ENCODE peak calls at places on chromosome 19, in five cellular contexts. V, W, J, O and T are unnamed samples.

GRCh38 chr19:38891791-38892190 is 7.6 kb downstream of the SIRT2 start:
- DNase-seq in V (no peak), W (peak; percentile 65), J (peak; percentile 26), O (no peak), T (peak; percentile 99)

GRCh38 chr19:5137571-5138124 is 168.7 kb downstream of the KDM4B start:
- DNase-seq in J (no peak), W (no peak), O (no peak), V (no peak), T (no peak)

GRCh38 chr19:18364826-18365528 is 21.0 kb upstream of the GDF15 start:
- DNase-seq in J (peak; percentile 90), W (peak; percentile 88), O (no peak), V (no peak), T (peak; percentile 97)

GRCh38 chr19:4501691-4502090 is 16.6 kb downstream of the PLIN4 start:
- DNase-seq in O (no peak), W (no peak), J (no peak), V (no peak), T (no peak)

GRCh38 chr19:13781547-13781946 is 7.3 kb downstream of the C19orf53 start:
- DNase-seq in O (no peak), V (no peak), W (peak; percentile 58), J (peak; percentile 60), T (peak; percentile 85)

GRCh38 chr19:52722062-52723005 is 12.5 kb downstream of the ZNF611 start:
- DNase-seq in O (no peak), J (no peak), V (no peak), W (no peak), T (no peak)

GRCh38 chr19:15424692-15425272 is 6.0 kb upstream of the AKAP8L start:
- DNase-seq in V (no peak), W (no peak), O (no peak), J (no peak), T (no peak)

GRCh38 chr19:6662692-6663091 is 7.3 kb downstream of the TNFSF14 start:
- DNase-seq in V (no peak), W (no peak), O (no peak), J (no peak), T (no peak)

GRCh38 chr19:8899356-8899755 is 67.2 kb downstream of the MBD3L1 start:
- DNase-seq in V (no peak), J (no peak), W (no peak), O (no peak), T (no peak)

GRCh38 chr19:27962260-27962659 is 1250.7 kb downstream of the UQCRFS1 start:
- DNase-seq in V (no peak), W (no peak), J (no peak), O (no peak), T (no peak)

GRCh38 chr19:5691205-5691929 is 1.3 kb downstream of the RPL36 start:
- DNase-seq in J (peak; percentile 63), W (peak; percentile 78), O (peak; percentile 28), V (peak; percentile 11), T (no peak)

GRCh38 chr19:5451494-5451893 is 3.7 kb upstream of the ZNRF4 start:
- DNase-seq in O (no peak), W (no peak), J (no peak), V (no peak), T (no peak)

GRCh38 chr19:3554254-3555083 is 2.9 kb downstream of the MFSD12 start:
- DNase-seq in O (peak; percentile 18), W (no peak), V (no peak), J (no peak), T (no peak)

GRCh38 chr19:39845621-39846175 is 481 bp downstream of the FBL start:
- DNase-seq in W (no peak), O (no peak), J (no peak), V (no peak), T (peak; percentile 62)

GRCh38 chr19:30374791-30375650 is 2.8 kb downstream of the ZNF536 start:
- DNase-seq in O (no peak), V (no peak), J (no peak), W (peak; percentile 20), T (no peak)

GRCh38 chr19:3003046-3003445 is 25.7 kb downstream of the TLE6 start:
- DNase-seq in V (no peak), O (no peak), W (peak; percentile 81), J (no peak), T (no peak)

GRCh38 chr19:43465468-43466120 is at the start of gene LYPD3:
- DNase-seq in V (no peak), O (no peak), J (peak; percentile 89), W (no peak), T (no peak)

GRCh38 chr19:16351133-16351809 is 26.6 kb downstream of the KLF2 start:
- DNase-seq in W (no peak), V (no peak), O (no peak), J (no peak), T (no peak)

GRCh38 chr19:46821512-46822359 is 28.9 kb downstream of the AP2S1 start:
- DNase-seq in J (no peak), O (peak; percentile 40), V (peak; percentile 50), W (no peak), T (peak; percentile 78)

GRCh38 chr19:18346091-18346490 is 5.7 kb downstream of the PGPEP1 start:
- DNase-seq in W (no peak), J (peak; percentile 53), V (no peak), O (no peak), T (peak; percentile 79)

GRCh38 chr19:57947419-57948134 is at the start of gene ZNF256:
- DNase-seq in V (peak; percentile 79), O (peak; percentile 79), J (peak; percentile 92), W (peak; percentile 97), T (peak; percentile 97)

GRCh38 chr19:38303517-38304351 is at the start of gene C19orf33:
- DNase-seq in J (peak; percentile 56), V (no peak), W (no peak), O (no peak), T (no peak)

GRCh38 chr19:58367698-58368454 is 5.3 kb upstream of the ZNF497 start:
- DNase-seq in W (peak; percentile 37), V (no peak), O (no peak), J (no peak), T (no peak)

GRCh38 chr19:4279530-4280422 is 710 bp downstream of the SHD start:
- DNase-seq in W (no peak), J (no peak), O (no peak), V (no peak), T (no peak)

GRCh38 chr19:6707011-6707657 is 13.3 kb downstream of the C3 start:
- DNase-seq in V (no peak), W (no peak), O (no peak), J (no peak), T (no peak)

GRCh38 chr19:4732680-4733114 is 9.1 kb upstream of the DPP9 start:
- DNase-seq in J (no peak), V (peak; percentile 30), O (peak; percentile 36), W (peak; percentile 55), T (peak; percentile 86)

GRCh38 chr19:58569191-58569942 is 3.8 kb downstream of the MZF1 start:
- DNase-seq in O (no peak), V (no peak), J (no peak), W (no peak), T (no peak)

GRCh38 chr19:4597975-4598671 is 38.6 kb upstream of the SEMA6B start:
- DNase-seq in J (no peak), W (peak; percentile 44), O (peak; percentile 30), V (peak; percentile 33), T (peak; percentile 92)

GRCh38 chr19:47047931-47048399 is 459 bp downstream of the TMEM160 start:
- DNase-seq in J (peak; percentile 81), O (peak; percentile 72), W (peak; percentile 95), V (peak; percentile 48), T (peak; percentile 91)

GRCh38 chr19:49801966-49802661 is 11.0 kb downstream of the FUZ start:
- DNase-seq in J (peak; percentile 73), V (no peak), W (peak; percentile 97), O (no peak), T (peak; percentile 55)

GRCh38 chr19:29290853-29291252 is 77.9 kb upstream of the UQCRFS1 start:
- DNase-seq in V (no peak), J (no peak), W (no peak), O (no peak), T (no peak)

GRCh38 chr19:54391589-54392061 is 23.6 kb upstream of the TTYH1 start:
- DNase-seq in J (no peak), V (no peak), O (no peak), W (peak; percentile 33), T (no peak)

GRCh38 chr19:54390942-54391577 is 24.2 kb upstream of the TTYH1 start:
- DNase-seq in V (peak; percentile 62), O (peak; percentile 61), W (peak; percentile 63), J (no peak), T (peak; percentile 75)

GRCh38 chr19:54388001-54388802 is 23.5 kb upstream of the LAIR1 start:
- DNase-seq in V (peak; percentile 27), J (no peak), W (peak; percentile 34), O (no peak), T (peak; percentile 35)

GRCh38 chr19:54388803-54389144 is 24.0 kb upstream of the LAIR1 start:
- DNase-seq in O (no peak), W (no peak), J (no peak), V (no peak), T (no peak)

DNA sequence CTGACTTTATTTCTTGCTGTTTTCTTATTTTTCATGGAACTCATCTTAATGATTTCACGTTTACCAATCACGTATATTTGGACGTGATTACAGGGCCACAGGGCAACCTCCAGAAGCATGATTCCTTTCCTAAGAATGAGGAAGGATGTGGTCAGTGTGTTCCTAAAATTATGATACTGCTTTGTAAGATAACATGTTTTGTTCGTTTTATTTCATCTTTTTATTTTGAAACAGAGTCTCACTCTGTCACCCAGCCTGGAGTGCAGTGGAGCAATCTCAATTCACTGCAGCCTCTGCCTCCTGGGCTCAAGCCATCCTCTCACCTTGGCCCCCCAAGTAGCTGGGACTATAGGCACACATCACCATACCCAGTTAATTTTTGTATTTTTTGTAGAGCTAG is 24.8 kb upstream of the LAIR1 start:
- DNase-seq in V (no peak), J (no peak), W (no peak), O (no peak), T (no peak)
- H3K27me3 ChIP-seq in V (no peaks in the 10 kb centered on the region), J (no peaks in the 10 kb centered on the region), W (no peaks in the 10 kb centered on the region), O (no peaks in the 10 kb centered on the region), T (peaks cover 11% of the 10 kb centered on the region)

GRCh38 chr19:33621065-33621785 is 528 bp upstream of the CHST8 start:
- DNase-seq in J (no peak), W (no peak), V (no peak), O (no peak), T (no peak)
- H3K27me3 ChIP-seq in J (no peaks in the 10 kb centered on the region), W (no peaks in the 10 kb centered on the region), V (no peaks in the 10 kb centered on the region), O (peaks cover 7% of the 10 kb centered on the region), T (peaks cover 11% of the 10 kb centered on the region)

GRCh38 chr19:45600340-45600885 is 1.6 kb downstream of the GPR4 start:
- DNase-seq in V (no peak), O (no peak), J (no peak), W (no peak), T (no peak)
- H3K27me3 ChIP-seq in V (peaks cover 53% of the 10 kb centered on the region), O (peaks cover 74% of the 10 kb centered on the region), J (no peaks in the 10 kb centered on the region), W (no peaks in the 10 kb centered on the region), T (peaks cover 38% of the 10 kb centered on the region)

GRCh38 chr19:19626516-19627441 is 1.2 kb downstream of the LPAR2 start:
- DNase-seq in V (no peak), J (no peak), W (no peak), O (no peak), T (no peak)

GRCh38 chr19:19619849-19620210 is 1.3 kb upstream of the PBX4 start:
- DNase-seq in O (no peak), J (no peak), W (no peak), V (no peak), T (no peak)

GRCh38 chr19:19627442-19627715 is 641 bp downstream of the LPAR2 start:
- DNase-seq in V (no peak), W (no peak), J (no peak), O (no peak), T (no peak)

GRCh38 chr19:19624032-19624570 is 3.9 kb downstream of the LPAR2 start:
- DNase-seq in J (no peak), O (no peak), W (no peak), V (no peak), T (no peak)

GRCh38 chr19:19623383-19623782 is 4.6 kb downstream of the LPAR2 start:
- DNase-seq in O (no peak), W (peak; percentile 68), J (no peak), V (no peak), T (no peak)
- H3K27me3 ChIP-seq in O (no peaks in the 10 kb centered on the region), W (no peaks in the 10 kb centered on the region), J (no peaks in the 10 kb centered on the region), V (no peaks in the 10 kb centered on the region), T (no peaks in the 10 kb centered on the region)